ENCODE peak calls at places on chromosomes 3 and 15, in ten cellular contexts. K is prostate gland, O is lower leg skin, I is heart left ventricle, G is erythroblast, F is stomach, Y is body of pancreas, W is breast epithelium, B is transverse colon, R is adrenal gland. H is an unnamed sample.

GRCh38 chr3:148948913-148949657 is 42.3 kb upstream of the GYG1 start:
- DNase-seq in K (peak), O (no peak), I (no peak), G (no peak), F (no peak), Y (peak), W (no peak), B (no peak), R (no peak), H (no peak)

GRCh38 chr15:43511012-43511885 is 6.2 kb upstream of the MAP1A start:
- DNase-seq in K (no peak), O (peak), I (no peak), G (peak), F (no peak), Y (peak), W (no peak), B (no peak), R (peak), H (no peak)

GRCh38 chr3:47803478-47804025 is 614 bp downstream of the DHX30 start:
- DNase-seq in K (no peak), O (no peak), I (no peak), G (no peak), F (no peak), Y (no peak), W (no peak), B (no peak), R (no peak), H (no peak)

GRCh38 chr15:75720787-75721461 is 8.3 kb upstream of the CSPG4 start:
- DNase-seq in K (peak), O (no peak), I (peak), G (peak), F (peak), Y (peak), W (no peak), B (peak), R (peak), H (no peak)

GRCh38 chr15:60660290-60661051 is 181.5 kb upstream of the ICE2 start:
- DNase-seq in K (no peak), O (no peak), I (no peak), G (no peak), F (no peak), Y (no peak), W (no peak), B (no peak), R (peak), H (no peak)

GRCh38 chr3:11140054-11140712 is 14.1 kb upstream of the HRH1 start:
- DNase-seq in K (peak), O (peak), I (peak), G (no peak), F (peak), Y (no peak), W (no peak), B (peak), R (no peak), H (no peak)

GRCh38 chr15:46229263-46229662 is 594.4 kb downstream of the SQOR start:
- DNase-seq in K (no peak), O (no peak), I (no peak), G (no peak), F (no peak), Y (no peak), W (no peak), B (no peak), R (no peak), H (no peak)

GRCh38 chr15:82306791-82307713 is 42.2 kb downstream of the GOLGA6L10 start:
- DNase-seq in K (no peak), O (no peak), I (no peak), G (no peak), F (no peak), Y (no peak), W (peak), B (no peak), R (peak), H (no peak)

GRCh38 chr3:37753428-37753827 is 108.3 kb upstream of the CTDSPL start:
- DNase-seq in K (no peak), O (no peak), I (no peak), G (no peak), F (no peak), Y (no peak), W (no peak), B (no peak), R (no peak), H (no peak)

GRCh38 chr15:31366169-31366734 is 39.6 kb downstream of the KLF13 start:
- DNase-seq in K (peak), O (peak), I (no peak), G (no peak), F (no peak), Y (peak), W (no peak), B (peak), R (peak), H (no peak)

GRCh38 chr15:84653584-84653909 is 536 bp downstream of the WDR73 start:
- DNase-seq in K (no peak), O (no peak), I (no peak), G (no peak), F (no peak), Y (no peak), W (no peak), B (no peak), R (no peak), H (no peak)

GRCh38 chr3:172279191-172279640 is 169.0 kb downstream of the GHSR start:
- DNase-seq in K (no peak), O (no peak), I (no peak), G (no peak), F (no peak), Y (no peak), W (no peak), B (no peak), R (no peak), H (no peak)

GRCh38 chr3:186427627-186428026 is 65.6 kb upstream of the DGKG start:
- DNase-seq in K (no peak), O (no peak), I (peak), G (no peak), F (no peak), Y (peak), W (no peak), B (no peak), R (no peak), H (no peak)

GRCh38 chr3:52120576-52121458 is 33.4 kb downstream of the POC1A start:
- DNase-seq in K (no peak), O (no peak), I (peak), G (no peak), F (no peak), Y (no peak), W (no peak), B (no peak), R (no peak), H (no peak)
- TF ChIP-seq POLR2A in K (no peak), O (no peak), I (no peak), G (no peak), F (no peak), Y (no peak), W (no peak), B (no peak), R (no peak), H (no peak)

GRCh38 chr3:4988815-4989648 is 9.8 kb downstream of the BHLHE40 start:
- DNase-seq in K (peak), O (peak), I (peak), G (peak), F (no peak), Y (peak), W (no peak), B (peak), R (peak), H (no peak)
- TF ChIP-seq POLR2A in K (peak), O (no peak), I (no peak), G (peak), F (no peak), Y (peak), W (no peak), B (no peak), R (peak), H (no peak)

DNA sequence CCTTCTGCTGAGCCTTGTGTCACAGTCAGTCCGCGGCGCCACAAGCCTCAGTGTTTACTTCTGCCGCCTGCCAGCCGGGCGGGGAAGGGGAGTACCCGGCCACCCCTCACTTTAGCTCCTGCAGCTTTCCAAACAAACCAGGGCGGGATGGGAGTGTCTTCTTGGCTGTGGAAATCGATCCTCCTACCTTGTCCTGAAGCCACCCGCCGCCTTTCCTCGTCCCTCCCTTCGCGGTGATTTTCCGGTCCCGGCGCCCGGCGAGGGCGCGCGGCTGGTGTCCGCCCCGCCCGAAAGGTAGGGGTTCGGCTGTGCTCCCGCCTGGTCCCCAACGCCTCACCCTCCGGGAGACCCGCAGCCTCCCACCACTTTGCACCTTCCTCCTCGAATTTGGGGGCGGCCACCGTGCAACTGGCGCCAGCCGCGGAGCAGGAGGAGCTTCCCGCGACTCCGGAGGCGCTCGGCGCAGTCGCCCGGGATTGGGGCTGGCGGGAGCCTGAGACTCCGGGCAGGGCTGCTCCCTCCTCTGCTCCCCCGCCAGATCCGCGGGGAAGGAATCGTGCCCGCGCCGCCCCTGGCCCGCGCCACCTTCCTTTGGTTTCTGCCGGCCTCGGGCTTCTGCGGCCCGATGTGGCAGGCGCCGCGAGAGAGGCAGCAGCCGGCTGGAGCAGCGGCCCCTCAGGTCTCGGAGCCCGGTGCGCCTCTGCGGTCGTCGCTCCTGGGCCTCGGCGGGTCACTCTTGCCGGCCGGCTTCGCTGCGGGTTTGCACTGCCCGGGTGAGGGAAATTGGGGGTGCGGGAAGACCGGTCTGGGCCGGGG is 30.7 kb upstream of the ST3GAL6 start:
- DNase-seq in K (peak), O (peak), I (peak), G (peak), F (peak), Y (peak), W (peak), B (peak), R (peak), H (peak)
- TF ChIP-seq POLR2A in K (peak), O (no peak), I (no peak), G (no peak), F (no peak), Y (peak), W (no peak), B (peak), R (peak), H (peak)

GRCh38 chr3:24494616-24495333 is at the start of gene THRB:
- DNase-seq in K (peak), O (peak), I (peak), G (peak), F (peak), Y (peak), W (peak), B (peak), R (peak), H (peak)
- TF ChIP-seq POLR2A in K (peak), O (peak), I (no peak), G (peak), F (peak), Y (peak), W (peak), B (peak), R (peak), H (no peak)

DNA sequence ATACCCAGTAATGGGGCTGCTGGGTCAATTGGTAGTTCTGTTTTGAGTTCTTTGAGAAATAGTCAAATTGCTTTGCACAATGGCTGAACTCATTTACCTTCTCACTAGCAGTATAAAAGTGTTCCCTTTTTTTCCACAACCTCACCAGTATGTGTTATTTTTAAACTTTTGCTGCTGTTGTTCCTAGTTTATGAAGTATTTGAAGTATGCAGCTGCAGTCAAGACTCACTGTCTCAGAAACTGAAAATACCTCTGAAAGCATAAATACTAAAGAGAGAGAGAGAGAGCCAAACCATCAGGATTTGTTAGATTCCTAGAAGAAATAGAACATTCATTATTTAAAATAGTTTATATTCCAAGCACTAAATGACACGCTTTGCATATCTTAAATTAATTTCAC is 764.2 kb downstream of the NTRK3 start:
- DNase-seq in K (no peak), O (no peak), I (no peak), G (no peak), F (no peak), Y (no peak), W (no peak), B (no peak), R (no peak), H (no peak)
- TF ChIP-seq POLR2A in K (no peak), O (no peak), I (no peak), G (no peak), F (no peak), Y (no peak), W (no peak), B (no peak), R (no peak), H (no peak)